ENCODE peak calls at places on chromosomes 12 and 14, in ten cellular contexts. R is activated naive CD4-positive, alpha-beta T cell treated with anti-CD3 and anti-CD28 coated beads, Interleukin-2, amount 10 ng/mL, durations not matched to agents 7 days and 5 days; M is T1000; B is A549; G is left ventricle myocardium inferior; P is kidney tubule cell; S is posterior cingulate gyrus; A is right atrium auricular region; E is RWPE2; Q is D341Med. Y is an unnamed sample.
A peak's percentile ranks its signal among the peaks of the same experiment; 100 is the strongest.

GRCh38 chr14:58978336-58978735 is 210.1 kb upstream of the DAAM1 start:
- DNase-seq in P (no peak), Q (no peak), R (no peak), G (peak; percentile 64), A (no peak), M (no peak), S (no peak), B (no peak), E (no peak), Y (no peak)

GRCh38 chr12:2834581-2835491 is at the start of gene NRIP2:
- DNase-seq in G (no peak), E (no peak), A (no peak), R (no peak), Q (no peak), B (no peak), P (no peak), M (no peak), S (peak; percentile 76), Y (no peak)

GRCh38 chr14:48937796-48938195 is 648.4 kb downstream of the RPS29 start:
- DNase-seq in E (no peak), B (no peak), Q (no peak), S (no peak), G (no peak), A (no peak), R (no peak), P (peak; percentile 2), M (peak; percentile 3), Y (no peak)

GRCh38 chr12:65948320-65949008 is 124.2 kb downstream of the HMGA2 start:
- DNase-seq in Q (peak; percentile 55), S (peak; percentile 47), E (peak; percentile 88), R (no peak), A (no peak), M (no peak), G (peak; percentile 57), B (peak; percentile 63), P (peak; percentile 96), Y (peak; percentile 99)

GRCh38 chr12:124169577-124169976 is 125.3 kb upstream of the RFLNA start:
- DNase-seq in E (no peak), M (no peak), Q (peak; percentile 13), B (no peak), P (no peak), A (no peak), G (no peak), R (no peak), S (no peak), Y (no peak)

GRCh38 chr12:28178775-28179174 is 11.5 kb upstream of the CCDC91 start:
- DNase-seq in B (no peak), S (no peak), Q (no peak), P (no peak), E (no peak), A (no peak), M (no peak), G (no peak), R (no peak), Y (no peak)

GRCh38 chr14:96054661-96055060 is 15.5 kb downstream of the C14orf132 start:
- DNase-seq in Q (no peak), G (no peak), E (no peak), R (no peak), A (no peak), P (no peak), B (no peak), S (no peak), M (no peak), Y (no peak)

GRCh38 chr14:38090506-38090905 is 117.2 kb upstream of the SSTR1 start:
- DNase-seq in B (no peak), P (no peak), E (no peak), S (no peak), Q (no peak), G (no peak), R (no peak), A (no peak), M (no peak), Y (no peak)

GRCh38 chr12:26338574-26339572 is 143.5 kb downstream of the SSPN start:
- DNase-seq in S (peak; percentile 61), M (peak; percentile 20), B (no peak), R (no peak), A (no peak), P (peak; percentile 73), E (no peak), Q (no peak), G (no peak), Y (peak; percentile 29)